ENCODE peak calls at places on chromosomes 1 and 21, in six cellular contexts. L is A549, B is neural progenitor cell, A is HCT116, V is heart left ventricle, T is endothelial cell of umbilical vein. W is an unnamed sample. For H3K4me1, the result is how much of the 10 kb centered on the place peaks cover.

GRCh38 chr21:19034041-19034440 is 630.5 kb upstream of the TMPRSS15 start:
- DNase-seq in B (no peak), L (no peak), A (no peak), V (no peak), T (no peak), W (no peak)

GRCh38 chr1:42745851-42746250 is 5.8 kb upstream of the CLDN19 start:
- DNase-seq in T (no peak), A (no peak), V (no peak), B (no peak), L (no peak), W (peak)

GRCh38 chr1:234941711-234942320 is 186.8 kb downstream of the TOMM20 start:
- DNase-seq in V (no peak), L (no peak), B (no peak), A (no peak), T (no peak), W (no peak)

GRCh38 chr1:8154621-8155052 is 128.5 kb upstream of the ERRFI1 start:
- DNase-seq in B (peak), L (peak), T (no peak), A (peak), V (no peak), W (no peak)

GRCh38 chr1:29033829-29034466 is 89.8 kb downstream of the TMEM200B start:
- DNase-seq in A (peak), B (peak), T (peak), V (no peak), L (peak), W (peak)

GRCh38 chr21:20661221-20661620 is 337.0 kb upstream of the NCAM2 start:
- DNase-seq in A (no peak), T (no peak), B (peak), L (no peak), V (no peak), W (no peak)

GRCh38 chr1:16122916-16123315 is 33.0 kb downstream of the EPHA2 start:
- DNase-seq in T (no peak), L (no peak), V (no peak), A (no peak), B (no peak), W (no peak)

GRCh38 chr21:37300114-37300746 is 33.1 kb upstream of the VPS26C start:
- DNase-seq in T (no peak), L (no peak), A (no peak), V (no peak), B (no peak), W (no peak)

GRCh38 chr21:42080788-42081083 is 9.6 kb downstream of the UMODL1 start:
- DNase-seq in V (no peak), A (no peak), T (no peak), L (no peak), B (no peak), W (no peak)

GRCh38 chr1:940121-941026 is 16.7 kb downstream of the SAMD11 start:
- DNase-seq in T (peak), L (no peak), A (no peak), V (peak), B (peak), W (peak)

GRCh38 chr1:156076609-156077429 is 5.4 kb downstream of the MEX3A start:
- DNase-seq in V (peak), A (no peak), B (peak), T (no peak), L (no peak), W (no peak)

GRCh38 chr1:31943546-31944184 is 5.5 kb upstream of the PTP4A2 start:
- DNase-seq in T (no peak), B (no peak), L (no peak), A (no peak), V (no peak), W (no peak)
- H3K4me3 ChIP-seq in T (no peak), B (peak), L (peak), A (peak), V (no peak), W (no peak)

GRCh38 chr1:246139745-246140182 is 367.3 kb downstream of the SMYD3 start:
- DNase-seq in B (no peak), L (peak), T (peak), A (peak), V (no peak), W (no peak)
- H3K4me1 ChIP-seq in B (under half), L (under half), T (under half), A (half or more), V (under half), W (under half)

GRCh38 chr1:148161252-148161901 is 9.3 kb upstream of the NBPF11 start:
- DNase-seq in T (no peak), L (no peak), V (no peak), B (no peak), A (no peak), W (no peak)

GRCh38 chr1:148162363-148162762 is 10.3 kb upstream of the NBPF11 start:
- DNase-seq in V (no peak), A (no peak), T (no peak), L (no peak), B (no peak), W (no peak)

GRCh38 chr1:148166558-148167492 is 14.7 kb upstream of the NBPF11 start:
- DNase-seq in V (no peak), T (no peak), B (no peak), A (no peak), L (no peak), W (no peak)
- H3K4me3 ChIP-seq in V (no peak), T (no peak), B (no peak), A (no peak), L (no peak), W (no peak)

GRCh38 chr1:170568197-170568596 is 36.2 kb downstream of the GORAB start:
- DNase-seq in L (no peak), V (no peak), A (no peak), B (no peak), T (no peak), W (no peak)
- H3K4me1 ChIP-seq in L (under half), V (under half), A (under half), B (under half), T (under half), W (under half)

GRCh38 chr1:164759144-164759920 is 200.3 kb downstream of the PBX1 start:
- DNase-seq in B (no peak), V (no peak), L (no peak), T (no peak), A (no peak), W (no peak)
- H3K4me3 ChIP-seq in B (no peak), V (no peak), L (no peak), T (no peak), A (no peak), W (no peak)

DNA sequence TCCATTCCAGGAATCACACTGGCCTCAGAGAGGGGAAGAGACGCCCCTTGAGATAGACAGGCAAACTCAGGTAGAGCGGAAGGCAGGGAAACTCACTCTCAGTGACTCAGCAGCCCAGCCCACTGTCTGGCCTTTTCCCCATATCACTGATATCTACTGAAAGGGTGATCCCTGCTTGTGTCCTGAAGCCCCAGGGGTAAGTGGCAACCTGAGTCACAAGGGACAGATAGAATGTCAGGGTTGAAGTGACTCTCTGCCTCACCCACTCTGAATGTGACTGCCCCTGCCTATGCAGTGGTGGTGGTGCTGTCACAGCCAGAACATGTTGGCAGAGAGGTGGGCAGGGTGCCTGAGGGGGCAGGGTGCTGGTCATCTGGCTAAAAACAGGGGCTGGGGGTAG is 157.5 kb upstream of the FGGY start:
- DNase-seq in L (peak), B (no peak), A (peak), V (no peak), T (no peak), W (no peak)
- H3K4me1 ChIP-seq in L (half or more), B (under half), A (half or more), V (under half), T (under half), W (under half)

GRCh38 chr1:229582011-229582694 is 23.6 kb upstream of the ABCB10 start:
- DNase-seq in V (peak), L (no peak), T (peak), B (no peak), A (no peak), W (no peak)

GRCh38 chr1:229581485-229581884 is 23.0 kb upstream of the ABCB10 start:
- DNase-seq in V (no peak), T (no peak), B (no peak), A (no peak), L (no peak), W (no peak)

GRCh38 chr1:229579101-229579651 is 20.7 kb upstream of the ABCB10 start:
- DNase-seq in V (peak), T (peak), L (no peak), B (peak), A (no peak), W (no peak)

GRCh38 chr1:229574679-229575442 is 16.4 kb upstream of the ABCB10 start:
- DNase-seq in B (no peak), V (no peak), T (no peak), A (no peak), L (no peak), W (no peak)

GRCh38 chr1:229578168-229579100 is 19.9 kb upstream of the ABCB10 start:
- DNase-seq in B (no peak), A (no peak), T (no peak), L (no peak), V (no peak), W (no peak)
- H3K4me3 ChIP-seq in B (no peak), A (no peak), T (no peak), L (no peak), V (no peak), W (no peak)

DNA sequence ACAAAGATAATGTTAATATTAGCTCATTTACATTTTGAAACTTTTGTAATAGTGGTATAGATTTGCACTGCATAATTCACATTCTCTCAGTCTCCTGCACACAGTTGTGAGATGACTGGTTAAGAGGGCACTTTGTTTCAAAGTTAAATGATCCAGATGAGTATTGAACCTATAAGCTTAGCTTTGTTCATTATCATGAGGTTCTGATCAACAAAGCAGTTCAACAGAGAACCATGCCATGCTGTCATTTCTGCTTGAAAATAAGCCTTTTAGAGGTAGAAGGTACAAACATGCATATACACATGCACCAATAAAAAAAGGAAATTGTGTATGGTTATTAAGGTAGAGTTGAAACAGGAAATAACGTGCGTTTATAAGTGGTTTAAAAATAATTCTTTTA is 4.8 kb downstream of the RAP1A start:
- DNase-seq in L (no peak), V (no peak), A (no peak), T (no peak), B (no peak), W (no peak)
- H3K4me1 ChIP-seq in L (under half), V (under half), A (under half), T (under half), B (under half), W (under half)

DNA sequence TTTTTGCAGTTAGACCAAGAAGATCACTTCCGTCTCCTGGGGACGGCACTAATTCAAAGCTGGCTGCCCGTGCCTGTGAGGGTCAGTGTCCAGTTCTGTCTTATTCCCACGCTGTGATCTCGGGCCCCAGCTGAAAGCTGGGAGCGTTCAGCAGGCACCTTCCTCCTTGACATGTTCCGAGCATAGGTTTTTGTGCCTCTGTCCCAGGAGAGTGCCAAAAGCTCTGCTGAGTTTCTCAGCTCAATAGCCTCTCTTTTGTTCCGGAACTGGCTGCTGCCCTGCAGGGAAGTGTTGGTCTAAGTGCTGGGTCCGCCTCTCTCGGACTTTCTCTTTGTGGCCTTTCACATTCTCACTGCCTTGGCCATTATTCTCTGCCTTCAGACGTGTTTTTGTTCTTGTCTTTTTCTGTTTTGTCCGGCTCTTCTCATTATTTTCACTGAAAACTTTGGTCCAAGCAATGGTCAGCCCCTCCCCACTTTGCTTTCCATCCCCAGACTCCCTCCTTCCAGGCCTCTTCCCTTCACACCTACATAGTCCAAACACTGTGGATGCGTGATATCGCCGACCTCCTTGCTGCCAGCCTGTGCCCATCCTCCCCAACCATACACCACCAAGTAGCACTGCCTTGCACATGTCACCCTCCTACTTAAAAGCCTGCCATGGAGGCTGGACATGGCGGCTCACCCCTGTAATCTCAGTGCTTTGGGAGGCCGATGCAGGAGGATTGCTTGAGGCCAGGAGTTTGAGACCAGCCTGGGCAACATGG is 233.7 kb downstream of the RHOU start:
- DNase-seq in B (peak), T (no peak), L (no peak), V (no peak), A (no peak), W (no peak)
- H3K4me3 ChIP-seq in B (no peak), T (no peak), L (no peak), V (no peak), A (no peak), W (no peak)